ENCODE peak calls at places on chromosomes 5 and 9, in six cellular contexts. R, P, C, Z, E and B are unnamed samples.

GRCh38 chr5:113450366-113451328 is 15.9 kb upstream of the TSSK1B start:
- DNase-seq in R (no peak), P (no peak), E (no peak), Z (no peak), C (no peak), B (no peak)

GRCh38 chr5:96940586-96940985 is 4.7 kb downstream of the LNPEP start:
- DNase-seq in E (no peak), R (no peak), C (no peak), P (no peak), Z (no peak), B (no peak)

GRCh38 chr5:14036947-14037346 is 92.5 kb upstream of the DNAH5 start:
- DNase-seq in P (no peak), R (peak; percentile 45), E (no peak), Z (no peak), C (no peak), B (no peak)

GRCh38 chr5:56457887-56458451 is 224.8 kb upstream of the ANKRD55 start:
- DNase-seq in Z (no peak), P (no peak), R (no peak), C (no peak), E (no peak), B (peak; percentile 60)

GRCh38 chr5:173327948-173328895 is at the start of gene STC2:
- DNase-seq in P (peak; percentile 83), C (peak; percentile 95), E (peak; percentile 46), Z (no peak), R (peak; percentile 75), B (no peak)

GRCh38 chr5:55308254-55308836 is 556 bp downstream of the MTREX start:
- DNase-seq in Z (no peak), C (no peak), R (peak; percentile 41), E (no peak), P (no peak), B (peak; percentile 30)

GRCh38 chr9:121156263-121156731 is 45.4 kb downstream of the RAB14 start:
- DNase-seq in E (no peak), Z (no peak), P (no peak), C (no peak), R (peak; percentile 68), B (no peak)

GRCh38 chr9:136728080-136728547 is 14.6 kb downstream of the LCN10 start:
- DNase-seq in E (peak; percentile 87), Z (peak; percentile 96), C (peak; percentile 92), P (peak; percentile 96), R (peak; percentile 91), B (peak; percentile 83)

GRCh38 chr9:134554750-134555655 is 86.6 kb upstream of the COL5A1 start:
- DNase-seq in R (no peak), P (peak; percentile 63), Z (no peak), C (no peak), E (no peak), B (no peak)

GRCh38 chr9:22208846-22209585 is 199.9 kb upstream of the CDKN2B start:
- DNase-seq in C (no peak), E (no peak), Z (no peak), P (no peak), R (peak; percentile 37), B (no peak)

GRCh38 chr5:142610176-142611001 is 75.5 kb downstream of the FGF1 start:
- DNase-seq in R (no peak), Z (no peak), E (no peak), P (no peak), C (no peak), B (no peak)

GRCh38 chr5:104305602-104306001 is 743.0 kb upstream of the NUDT12 start:
- DNase-seq in E (no peak), C (no peak), R (no peak), Z (no peak), P (no peak), B (no peak)

GRCh38 chr9:136568288-136569081 is 22.6 kb upstream of the NOTCH1 start:
- DNase-seq in Z (no peak), E (no peak), R (no peak), C (no peak), P (no peak), B (no peak)

GRCh38 chr5:150497274-150497988 is 10.5 kb upstream of the NDST1 start:
- DNase-seq in P (peak; percentile 87), E (no peak), R (peak; percentile 93), Z (no peak), C (peak; percentile 77), B (peak; percentile 41)

GRCh38 chr9:119026120-119026519 is 343.1 kb downstream of the BRINP1 start:
- DNase-seq in P (peak; percentile 69), C (peak; percentile 56), R (no peak), Z (no peak), E (no peak), B (no peak)

GRCh38 chr5:71573611-71574010 is 13.5 kb upstream of the MCCC2 start:
- DNase-seq in R (no peak), E (no peak), P (no peak), Z (no peak), C (no peak), B (peak; percentile 7)

GRCh38 chr5:38291355-38291754 is 33.0 kb downstream of the EGFLAM start:
- DNase-seq in C (no peak), E (no peak), P (no peak), Z (no peak), R (no peak), B (no peak)

GRCh38 chr5:42858031-42858643 is 46.4 kb upstream of the SELENOP start:
- DNase-seq in P (no peak), R (no peak), Z (no peak), E (no peak), C (no peak), B (peak; percentile 81)

GRCh38 chr5:143128412-143129071 is 274.9 kb downstream of the NR3C1 start:
- DNase-seq in P (no peak), Z (no peak), E (no peak), R (no peak), C (no peak), B (no peak)

GRCh38 chr9:131423171-131423581 is 29.3 kb downstream of the PRRC2B start:
- DNase-seq in C (peak; percentile 60), R (peak; percentile 91), P (peak; percentile 83), E (no peak), Z (no peak), B (no peak)

GRCh38 chr9:93610206-93610605 is 33.8 kb downstream of the PHF2 start:
- DNase-seq in C (no peak), E (no peak), P (no peak), Z (no peak), R (no peak), B (no peak)

GRCh38 chr9:12933957-12934356 is 159.1 kb downstream of the LURAP1L start:
- DNase-seq in Z (no peak), P (no peak), E (no peak), C (no peak), R (peak; percentile 12), B (no peak)

GRCh38 chr5:169710675-169711074 is 73.6 kb downstream of the DOCK2 start:
- DNase-seq in P (no peak), R (no peak), Z (no peak), E (no peak), C (no peak), B (peak; percentile 87)

GRCh38 chr9:130974697-130975096 is 34.3 kb upstream of the LAMC3 start:
- DNase-seq in P (no peak), Z (no peak), E (no peak), R (no peak), C (no peak), B (no peak)

GRCh38 chr9:109918359-109919163 is 138.6 kb downstream of the PALM2AKAP2 start:
- DNase-seq in R (peak; percentile 75), Z (no peak), C (no peak), P (no peak), E (peak; percentile 22), B (no peak)

GRCh38 chr9:91405343-91406077 is 18.1 kb downstream of the NFIL3 start:
- DNase-seq in R (no peak), C (no peak), E (no peak), Z (no peak), P (no peak), B (no peak)

GRCh38 chr9:16705121-16705604 is 165.3 kb downstream of the BNC2 start:
- DNase-seq in R (peak; percentile 98), C (peak; percentile 57), Z (no peak), E (no peak), P (peak; percentile 93), B (peak; percentile 66)

GRCh38 chr5:97044057-97044456 is 98.4 kb downstream of the LIX1 start:
- DNase-seq in P (peak; percentile 62), Z (no peak), R (peak; percentile 82), C (no peak), E (no peak), B (peak; percentile 68)